ENCODE peak calls at places on chromosomes 13 and 19, in ten cellular contexts. G, B, A, I, O, R, Q, C, U and N are unnamed samples.

GRCh38 chr13:51534075-51534817 is 50.0 kb upstream of the WDFY2 start:
- DNase-seq in G (no peak), C (peak), B (no peak), R (no peak), A (no peak), I (no peak), O (peak), Q (peak), U (no peak), N (peak)

GRCh38 chr19:50492303-50493052 is 15.8 kb upstream of the GARIN5A start:
- DNase-seq in C (peak), U (peak), O (no peak), A (no peak), Q (no peak), I (no peak), R (peak), G (no peak), B (no peak), N (peak)

GRCh38 chr19:54133312-54133956 is 4.1 kb upstream of the CNOT3 start:
- DNase-seq in Q (no peak), C (no peak), G (no peak), I (no peak), U (no peak), R (no peak), A (peak), B (peak), O (peak), N (no peak)

GRCh38 chr19:3403489-3404323 is 37.3 kb downstream of the NFIC start:
- DNase-seq in Q (peak), C (peak), B (no peak), R (peak), O (peak), I (peak), A (peak), G (peak), U (no peak), N (peak)

GRCh38 chr13:48125794-48126228 is 30.9 kb upstream of the MED4 start:
- DNase-seq in B (no peak), R (peak), C (no peak), A (no peak), G (no peak), Q (no peak), O (peak), U (no peak), I (no peak), N (no peak)

GRCh38 chr13:79340490-79340889 is 65.6 kb downstream of the RBM26 start:
- DNase-seq in C (no peak), Q (no peak), U (no peak), B (no peak), G (no peak), R (no peak), O (no peak), I (no peak), A (no peak), N (no peak)

GRCh38 chr13:106589716-106590115 is 21.8 kb upstream of the ARGLU1 start:
- DNase-seq in B (no peak), G (no peak), I (no peak), Q (no peak), C (no peak), U (no peak), A (no peak), R (no peak), O (no peak), N (no peak)

GRCh38 chr13:67052550-67053237 is 177.4 kb downstream of the PCDH9 start:
- DNase-seq in A (no peak), C (no peak), O (no peak), R (no peak), Q (no peak), I (no peak), U (no peak), B (no peak), G (no peak), N (no peak)

GRCh38 chr13:21071015-21071414 is 9.6 kb upstream of the LATS2 start:
- DNase-seq in U (peak), Q (no peak), B (no peak), G (no peak), O (no peak), A (no peak), R (no peak), C (no peak), I (no peak), N (no peak)

GRCh38 chr13:89628567-89628966 is 1718.9 kb upstream of the MIR17HG start:
- DNase-seq in I (no peak), C (no peak), Q (no peak), A (no peak), O (no peak), B (no peak), G (no peak), R (no peak), U (no peak), N (no peak)

GRCh38 chr19:23203841-23204344 is 46.3 kb downstream of the ZNF724 start:
- DNase-seq in Q (peak), I (no peak), B (no peak), U (no peak), R (peak), C (no peak), A (no peak), G (no peak), O (peak), N (no peak)

GRCh38 chr19:20107301-20107700 is 29.5 kb downstream of the ZNF90 start:
- DNase-seq in I (no peak), B (no peak), R (no peak), Q (no peak), G (no peak), A (no peak), U (no peak), O (no peak), C (no peak), N (no peak)

GRCh38 chr13:98482476-98483444 is 94.1 kb downstream of the STK24 start:
- DNase-seq in R (peak), Q (peak), B (no peak), G (peak), U (no peak), I (peak), O (peak), A (no peak), C (peak), N (peak)

GRCh38 chr13:101554420-101555125 is 102.1 kb downstream of the ITGBL1 start:
- DNase-seq in A (no peak), C (no peak), Q (no peak), U (no peak), G (no peak), R (no peak), I (no peak), B (no peak), O (no peak), N (no peak)

GRCh38 chr19:1923319-1923718 is 17.7 kb upstream of the CSNK1G2 start:
- DNase-seq in C (no peak), Q (no peak), I (no peak), R (no peak), U (no peak), B (no peak), G (no peak), A (no peak), O (no peak), N (no peak)

GRCh38 chr19:5563008-5563431 is 4.7 kb downstream of the TINCR start:
- DNase-seq in C (no peak), O (no peak), A (no peak), B (no peak), G (no peak), U (no peak), R (no peak), Q (no peak), I (no peak), N (no peak)

GRCh38 chr13:30755678-30756077 is 20.3 kb downstream of the ALOX5AP start:
- DNase-seq in C (no peak), B (no peak), Q (no peak), I (no peak), O (no peak), A (no peak), R (no peak), G (no peak), U (no peak), N (no peak)

GRCh38 chr13:108086678-108087077 is 128.7 kb downstream of the LIG4 start:
- DNase-seq in U (peak), B (no peak), I (no peak), C (no peak), G (no peak), A (no peak), R (no peak), O (no peak), Q (no peak), N (no peak)

GRCh38 chr13:99501952-99502310 is 659 bp downstream of the TM9SF2 start:
- DNase-seq in G (no peak), I (no peak), C (peak), O (peak), A (no peak), U (no peak), B (peak), Q (no peak), R (no peak), N (no peak)

GRCh38 chr13:110644892-110645521 is 29.7 kb downstream of the NAXD start:
- DNase-seq in A (peak), O (peak), U (peak), I (peak), Q (peak), B (peak), G (peak), R (peak), C (peak), N (peak)

GRCh38 chr13:50801087-50801931 is 42.2 kb downstream of the DLEU7 start:
- DNase-seq in O (peak), Q (no peak), U (peak), B (peak), I (no peak), R (peak), G (no peak), C (no peak), A (peak), N (no peak)

GRCh38 chr13:96238241-96238640 is 148.3 kb downstream of the HS6ST3 start:
- DNase-seq in C (no peak), R (no peak), U (no peak), O (no peak), B (no peak), G (no peak), A (no peak), Q (no peak), I (no peak), N (no peak)

GRCh38 chr19:35087393-35087792 is 28.2 kb upstream of the FXYD3 start:
- DNase-seq in C (no peak), U (no peak), O (no peak), A (no peak), B (no peak), R (no peak), I (no peak), Q (no peak), G (no peak), N (no peak)

GRCh38 chr19:23787106-23787505 is 28.4 kb upstream of the ZNF681 start:
- DNase-seq in A (no peak), I (no peak), C (no peak), Q (no peak), B (no peak), R (no peak), G (no peak), O (peak), U (no peak), N (no peak)

GRCh38 chr13:30844548-30845296 is 61.3 kb upstream of the MEDAG start:
- DNase-seq in U (no peak), C (no peak), B (no peak), R (no peak), Q (no peak), O (no peak), G (no peak), A (no peak), I (no peak), N (no peak)

GRCh38 chr19:51407631-51408131 is 9.8 kb downstream of the SIGLEC10 start:
- DNase-seq in R (no peak), C (no peak), B (no peak), G (no peak), O (peak), Q (no peak), I (no peak), U (peak), A (no peak), N (no peak)

GRCh38 chr13:18996627-18997051 is 185.0 kb downstream of the TUBA3C start:
- DNase-seq in U (no peak), G (no peak), R (no peak), O (no peak), B (no peak), Q (no peak), A (no peak), C (no peak), I (no peak), N (no peak)

GRCh38 chr19:29526730-29527499 is 1.1 kb downstream of the VSTM2B start:
- DNase-seq in O (no peak), I (no peak), U (no peak), R (no peak), A (no peak), Q (no peak), G (no peak), C (no peak), B (peak), N (peak)

GRCh38 chr19:12064266-12065099 is at the start of gene ZNF844:
- DNase-seq in U (peak), G (peak), R (peak), O (peak), B (peak), A (no peak), I (peak), Q (peak), C (peak), N (peak)

GRCh38 chr19:5774921-5775320 is 9.6 kb downstream of the PRR22 start:
- DNase-seq in U (no peak), O (no peak), B (no peak), Q (no peak), G (no peak), C (no peak), R (no peak), A (no peak), I (no peak), N (no peak)

GRCh38 chr13:34153428-34154180 is 335.7 kb downstream of the RFC3 start:
- DNase-seq in A (no peak), O (no peak), Q (no peak), R (no peak), G (no peak), C (no peak), B (no peak), U (no peak), I (no peak), N (no peak)

GRCh38 chr13:111216166-111216960 is 101.3 kb downstream of the ARHGEF7 start:
- DNase-seq in G (no peak), C (no peak), U (peak), I (peak), B (peak), O (peak), R (no peak), Q (no peak), A (no peak), N (no peak)

GRCh38 chr13:99007414-99007986 is 29.6 kb upstream of the DOCK9 start:
- DNase-seq in O (no peak), R (no peak), A (no peak), Q (no peak), U (no peak), C (no peak), B (no peak), I (no peak), G (no peak), N (no peak)

GRCh38 chr13:98930014-98930625 is 47.7 kb downstream of the DOCK9 start:
- DNase-seq in A (no peak), Q (no peak), G (no peak), I (no peak), U (peak), B (no peak), R (no peak), C (no peak), O (no peak), N (no peak)

GRCh38 chr19:10651821-10652220 is 2.3 kb upstream of the ILF3 start:
- DNase-seq in U (no peak), B (no peak), R (no peak), I (no peak), C (no peak), O (no peak), G (no peak), A (no peak), Q (no peak), N (no peak)

GRCh38 chr19:10653732-10654609 is at the start of gene ILF3:
- DNase-seq in Q (peak), C (peak), A (peak), U (peak), R (peak), O (peak), I (peak), G (peak), B (peak), N (peak)

GRCh38 chr19:10654610-10655456 is 687 bp downstream of the ILF3 start:
- DNase-seq in B (peak), A (no peak), R (peak), U (peak), G (no peak), O (peak), I (peak), Q (peak), C (peak), N (peak)

GRCh38 chr19:10653482-10653731 is 739 bp upstream of the ILF3 start:
- DNase-seq in O (no peak), A (no peak), B (no peak), C (no peak), Q (no peak), G (no peak), U (no peak), I (no peak), R (no peak), N (no peak)

GRCh38 chr19:10655457-10656312 is 1.5 kb downstream of the ILF3 start:
- DNase-seq in I (no peak), A (no peak), G (no peak), U (no peak), R (no peak), Q (no peak), C (no peak), B (peak), O (peak), N (no peak)
- TF ChIP-seq CTCF in I (no peak), A (no peak), G (no peak), U (no peak), R (no peak), Q (no peak), C (no peak), B (no peak), O (no peak), N (no peak)

DNA sequence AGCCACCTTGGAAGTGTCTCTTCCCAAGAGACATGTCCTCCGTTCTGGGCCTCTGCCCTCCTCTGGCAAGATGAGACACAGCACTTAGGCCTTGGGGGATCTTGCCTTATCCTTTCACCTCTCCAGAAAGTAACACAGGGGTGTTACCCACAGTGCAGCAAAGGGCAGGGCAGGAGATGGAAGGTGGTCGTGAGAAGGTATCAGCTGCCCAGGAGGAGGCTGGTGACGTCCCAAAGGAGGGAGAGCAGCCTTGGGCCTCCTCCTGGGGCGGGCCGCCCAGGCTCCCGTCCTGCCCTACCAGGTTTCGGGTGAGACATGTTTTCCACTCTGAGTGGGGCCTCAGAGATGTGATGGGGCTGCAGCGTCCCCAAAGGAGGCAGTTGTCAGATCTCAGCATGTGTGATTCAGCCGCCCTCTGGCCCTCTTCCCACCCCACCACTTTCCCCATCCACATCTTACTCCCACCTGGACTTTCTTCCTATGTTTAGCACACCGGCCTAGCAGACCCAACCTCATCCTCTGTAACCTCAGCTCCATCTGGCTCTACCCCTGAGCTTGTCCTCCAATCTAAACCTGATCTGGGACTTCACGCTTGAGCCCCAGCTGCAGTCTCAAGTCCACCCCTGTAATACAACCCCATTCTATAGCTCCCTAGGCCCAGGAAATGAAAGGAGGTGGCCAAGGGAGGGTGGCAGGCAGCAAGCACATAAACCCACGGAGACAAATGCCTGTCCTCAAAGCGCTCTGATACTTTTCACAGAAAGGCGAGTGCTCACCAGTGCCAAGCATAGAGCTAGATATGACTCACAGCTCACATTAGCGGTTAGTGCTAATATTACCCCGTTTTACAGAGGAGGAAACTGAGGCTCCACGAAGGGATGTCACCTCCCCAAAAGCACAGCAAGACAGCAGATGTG is 9.3 kb downstream of the POU2F2 start:
- DNase-seq in B (no peak), U (no peak), I (no peak), O (no peak), Q (no peak), G (no peak), R (no peak), C (no peak), A (no peak), N (no peak)
- TF ChIP-seq CTCF in B (no peak), U (no peak), I (no peak), O (no peak), Q (no peak), G (no peak), R (no peak), C (no peak), A (no peak), N (no peak)

GRCh38 chr19:18428837-18429674 is 8.9 kb downstream of the ISYNA1 start:
- DNase-seq in B (peak), C (peak), I (peak), Q (peak), R (peak), G (no peak), U (no peak), O (peak), A (no peak), N (peak)
- TF ChIP-seq CTCF in B (no peak), C (no peak), I (no peak), Q (no peak), R (no peak), G (no peak), U (no peak), O (no peak), A (no peak), N (no peak)

GRCh38 chr13:33092422-33092987 is 76.3 kb downstream of the KL start:
- DNase-seq in Q (no peak), R (no peak), C (no peak), U (no peak), B (no peak), I (no peak), A (no peak), O (no peak), G (no peak), N (no peak)

GRCh38 chr13:33089311-33089710 is 73.1 kb downstream of the KL start:
- DNase-seq in B (no peak), U (no peak), I (no peak), C (no peak), Q (no peak), R (no peak), O (no peak), G (no peak), A (no peak), N (no peak)

GRCh38 chr13:33087091-33087490 is 70.9 kb downstream of the KL start:
- DNase-seq in Q (no peak), A (no peak), U (no peak), G (no peak), C (no peak), O (no peak), B (no peak), R (no peak), I (no peak), N (no peak)

GRCh38 chr13:33087790-33088189 is 71.6 kb downstream of the KL start:
- DNase-seq in A (no peak), R (no peak), U (no peak), C (no peak), O (no peak), Q (no peak), G (no peak), I (no peak), B (no peak), N (no peak)

DNA sequence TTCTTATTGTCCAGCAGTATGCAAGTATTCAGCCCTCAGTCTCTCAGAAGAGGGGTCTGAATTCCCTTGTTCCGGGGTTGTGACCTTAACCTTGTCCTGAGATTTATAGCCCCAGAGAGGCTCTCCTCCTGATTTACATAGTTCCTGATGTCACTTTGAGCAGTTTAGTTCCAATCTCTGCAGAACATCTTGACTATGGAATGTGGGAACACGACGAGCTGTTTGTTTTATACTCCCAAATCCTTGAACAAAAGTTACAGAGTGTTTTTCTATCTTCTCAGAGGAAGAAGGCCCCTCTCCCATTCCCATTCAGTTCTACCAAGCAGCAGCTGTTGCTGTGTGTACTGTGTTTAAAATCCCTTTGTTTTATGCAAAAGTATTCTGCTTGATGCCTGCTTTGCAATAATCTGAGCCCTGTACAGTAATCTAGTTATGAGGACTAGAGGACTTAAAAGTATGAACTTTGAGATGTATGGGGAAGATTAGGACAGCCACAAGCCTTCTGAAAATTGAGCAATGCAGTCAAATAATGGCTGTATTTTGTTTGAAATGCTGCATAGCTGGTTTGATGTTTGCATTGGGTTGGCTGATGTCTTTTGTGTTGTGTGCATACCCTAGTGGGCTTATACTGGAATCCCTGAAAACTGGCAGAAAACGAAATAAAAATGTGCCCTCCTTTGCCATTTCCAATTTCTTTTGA is 74.7 kb downstream of the KL start:
- DNase-seq in U (peak), O (no peak), Q (no peak), R (no peak), I (no peak), B (peak), C (no peak), A (no peak), G (no peak), N (no peak)
- TF ChIP-seq CTCF in U (peak), O (no peak), Q (no peak), R (no peak), I (no peak), B (no peak), C (no peak), A (no peak), G (no peak), N (no peak)